ENCODE peak calls at places on chromosome 11, in eight cellular contexts. C, E, Z, N, J, B, R and T are unnamed samples.

GRCh38 chr11:102849319-102849718 is 5.9 kb upstream of the MMP3 start:
- DNase-seq in C (no peak), E (no peak), Z (no peak), N (no peak), J (peak; percentile 85), B (no peak), R (no peak), T (no peak)

GRCh38 chr11:74330065-74330858 is 18.8 kb upstream of the P4HA3 start:
- DNase-seq in C (no peak), E (no peak), Z (no peak), N (peak; percentile 39), J (peak; percentile 61), B (no peak), R (no peak), T (no peak)

GRCh38 chr11:86676533-86677154 is 4.2 kb upstream of the ME3 start:
- DNase-seq in C (no peak), E (no peak), Z (no peak), N (no peak), J (no peak), B (no peak), R (no peak), T (no peak)

GRCh38 chr11:130947481-130947880 is 31.2 kb upstream of the SNX19 start:
- DNase-seq in C (no peak), E (no peak), Z (no peak), N (no peak), J (peak; percentile 94), B (no peak), R (no peak), T (no peak)

GRCh38 chr11:105701098-105701497 is 91.2 kb downstream of the GRIA4 start:
- DNase-seq in C (no peak), E (no peak), Z (no peak), N (no peak), J (no peak), B (no peak), R (no peak), T (no peak)

GRCh38 chr11:35943761-35944502 is at the start of gene LDLRAD3:
- DNase-seq in C (peak; percentile 78), E (peak; percentile 13), Z (no peak), N (peak; percentile 40), J (peak; percentile 76), B (peak; percentile 22), R (peak; percentile 63), T (no peak)

GRCh38 chr11:6319001-6319878 is 1.1 kb downstream of the CAVIN3 start:
- DNase-seq in C (no peak), E (peak; percentile 10), Z (no peak), N (no peak), J (peak; percentile 36), B (no peak), R (no peak), T (no peak)

GRCh38 chr11:93303689-93304088 is 26.9 kb upstream of the DEUP1 start:
- DNase-seq in C (no peak), E (no peak), Z (no peak), N (no peak), J (no peak), B (no peak), R (no peak), T (no peak)